ENCODE peak calls at places on chromosomes 7 and 10, in five cellular contexts. Q is aorta; E is activated T-cell treated with anti-CD3 and anti-CD28 coated beads, Interleukin-2, amount 50 U/mL, for 72 hours; T is Calu3; J is stimulated activated CD4-positive, alpha-beta T cell treated with anti-CD3 and anti-CD28 coated beads, Interleukin-4, amount 100 ng/mL, for 24 hours. Y is an unnamed sample.

GRCh38 chr7:71133232-71133622 is 1.3 kb downstream of the GALNT17 start:
- DNase-seq in E (no peak), Q (no peak), J (no peak), T (no peak), Y (no peak)

GRCh38 chr7:76327610-76328009 is 25.1 kb downstream of the HSPB1 start:
- DNase-seq in T (no peak), Q (peak), E (no peak), J (no peak), Y (no peak)

GRCh38 chr10:5888843-5889623 is 660 bp downstream of the ANKRD16 start:
- DNase-seq in T (peak), J (peak), E (peak), Q (peak), Y (peak)

GRCh38 chr10:110192552-110192951 is 14.9 kb upstream of the MXI1 start:
- DNase-seq in T (no peak), Q (no peak), E (no peak), J (no peak), Y (no peak)

GRCh38 chr7:94632338-94633024 is 23.5 kb downstream of the SGCE start:
- DNase-seq in Q (no peak), T (no peak), J (no peak), E (no peak), Y (no peak)

GRCh38 chr10:132206377-132206745 is 19.6 kb downstream of the DPYSL4 start:
- DNase-seq in T (no peak), E (no peak), Q (no peak), J (no peak), Y (no peak)

GRCh38 chr7:100211342-100211780 is 8.4 kb upstream of the PVRIG start:
- DNase-seq in E (peak), J (peak), Q (no peak), T (no peak), Y (no peak)

GRCh38 chr7:40760997-40761396 is 626.2 kb downstream of the SUGCT start:
- DNase-seq in J (no peak), Q (no peak), T (no peak), E (no peak), Y (no peak)

GRCh38 chr10:4343091-4343490 is 482.9 kb upstream of the AKR1E2 start:
- DNase-seq in J (no peak), E (no peak), T (no peak), Q (no peak), Y (no peak)

GRCh38 chr7:25495342-25495855 is 267.1 kb upstream of the NPVF start:
- DNase-seq in T (no peak), J (no peak), Q (no peak), E (no peak), Y (no peak)

GRCh38 chr7:158672975-158673374 is 31.6 kb downstream of the NCAPG2 start:
- DNase-seq in J (no peak), E (no peak), T (no peak), Q (no peak), Y (no peak)

GRCh38 chr7:516606-517456 is 2.8 kb downstream of the PDGFA start:
- DNase-seq in T (peak), Q (peak), J (peak), E (peak), Y (peak)

GRCh38 chr10:127196227-127196954 is at the start of gene INSYN2A:
- DNase-seq in T (peak), J (no peak), Q (peak), E (peak), Y (no peak)

GRCh38 chr10:86861351-86861750 is 96.1 kb downstream of the MMRN2 start:
- DNase-seq in J (no peak), T (no peak), Q (no peak), E (no peak), Y (no peak)

GRCh38 chr7:143049380-143049779 is 2.8 kb upstream of the OR6V1 start:
- DNase-seq in Q (no peak), J (no peak), T (no peak), E (no peak), Y (no peak)

GRCh38 chr7:112996472-112996871 is 90.2 kb downstream of the GPR85 start:
- DNase-seq in Q (no peak), T (no peak), E (no peak), J (no peak), Y (no peak)

GRCh38 chr7:140656548-140657515 is 15.9 kb upstream of the ADCK2 start:
- DNase-seq in J (peak), Q (peak), T (peak), E (peak), Y (peak)

GRCh38 chr10:122558452-122558851 is 2.1 kb upstream of the DMBT1 start:
- DNase-seq in J (no peak), Q (no peak), T (no peak), E (no peak), Y (no peak)

GRCh38 chr7:21903074-21903786 is 42.5 kb downstream of the CDCA7L start:
- DNase-seq in E (no peak), J (no peak), Q (no peak), T (no peak), Y (no peak)

GRCh38 chr10:84329986-84330651 is 1.7 kb downstream of the CCSER2 start:
- DNase-seq in T (no peak), J (no peak), E (no peak), Q (no peak), Y (no peak)

GRCh38 chr10:61023053-61023452 is 79.1 kb upstream of the RHOBTB1 start:
- DNase-seq in E (no peak), T (no peak), Q (no peak), J (no peak), Y (no peak)

GRCh38 chr10:24793648-24794379 is 70.1 kb upstream of the ARHGAP21 start:
- DNase-seq in Q (no peak), E (no peak), J (no peak), T (no peak), Y (no peak)

GRCh38 chr7:128389085-128389814 is 20.5 kb downstream of the IMPDH1 start:
- DNase-seq in T (no peak), J (no peak), Q (no peak), E (no peak), Y (no peak)

GRCh38 chr7:25384820-25385560 is 156.7 kb upstream of the NPVF start:
- DNase-seq in J (no peak), E (no peak), T (no peak), Q (no peak), Y (no peak)

GRCh38 chr7:148772297-148773089 is 73.8 kb downstream of the CUL1 start:
- DNase-seq in J (peak), E (peak), Q (no peak), T (peak), Y (no peak)

GRCh38 chr7:30087371-30087770 is 47.4 kb upstream of the MTURN start:
- DNase-seq in J (no peak), T (no peak), Q (no peak), E (no peak), Y (no peak)

GRCh38 chr10:79404690-79405131 is 40.7 kb downstream of the ZCCHC24 start:
- DNase-seq in E (no peak), T (no peak), Q (no peak), J (no peak), Y (peak)

GRCh38 chr7:8433477-8434289 is at the start of gene NXPH1:
- DNase-seq in Q (no peak), J (no peak), T (peak), E (no peak), Y (no peak)

GRCh38 chr7:107982918-107983389 is 20.0 kb downstream of the LAMB1 start:
- DNase-seq in J (no peak), Q (no peak), E (no peak), T (no peak), Y (no peak)

GRCh38 chr10:62992145-62992721 is 140.9 kb upstream of the NRBF2 start:
- DNase-seq in E (peak), J (no peak), Q (no peak), T (no peak), Y (no peak)